ENCODE peak calls at places on chromosomes 6 and 20, in five cellular contexts. E is fibroblast of pulmonary artery, C is MM.1S, K is mesothelial cell of epicardium, M is RWPE1. H is an unnamed sample.
A peak's percentile ranks its signal among the peaks of the same experiment; 100 is the strongest.

GRCh38 chr6:1821188-1822183 is 211.8 kb downstream of the FOXC1 start:
- DNase-seq in E (peak; percentile 48), C (peak; percentile 80), K (no peak), M (no peak), H (no peak)

GRCh38 chr20:40218971-40219370 is 470.1 kb downstream of the MAFB start:
- DNase-seq in E (no peak), C (no peak), K (no peak), M (no peak), H (no peak)

GRCh38 chr6:17580518-17581048 is 19.5 kb upstream of the FAM8A1 start:
- DNase-seq in E (peak; percentile 40), C (no peak), K (no peak), M (peak; percentile 26), H (no peak)

GRCh38 chr6:46438245-46438644 is 53.0 kb downstream of the RCAN2 start:
- DNase-seq in E (no peak), C (no peak), K (no peak), M (no peak), H (no peak)

GRCh38 chr20:4978050-4978918 is 23.0 kb downstream of the SLC23A2 start:
- DNase-seq in E (peak; percentile 31), C (no peak), K (no peak), M (no peak), H (no peak)

GRCh38 chr20:34954905-34955231 is 738 bp downstream of the GSS start:
- DNase-seq in E (no peak), C (no peak), K (no peak), M (peak; percentile 50), H (no peak)

GRCh38 chr6:81308577-81309279 is 443.8 kb downstream of the TENT5A start:
- DNase-seq in E (no peak), C (no peak), K (no peak), M (no peak), H (no peak)

GRCh38 chr6:157481865-157482249 is 100.9 kb downstream of the ZDHHC14 start:
- DNase-seq in E (no peak), C (no peak), K (no peak), M (no peak), H (no peak)

GRCh38 chr6:101572627-101573026 is 179.1 kb downstream of the GRIK2 start:
- DNase-seq in E (no peak), C (no peak), K (no peak), M (no peak), H (no peak)

GRCh38 chr20:17542481-17542880 is 11.3 kb upstream of the BFSP1 start:
- DNase-seq in E (no peak), C (no peak), K (no peak), M (no peak), H (no peak)

GRCh38 chr6:97401533-97401932 is 118.5 kb upstream of the MMS22L start:
- DNase-seq in E (peak; percentile 86), C (no peak), K (no peak), M (no peak), H (no peak)

GRCh38 chr20:60009826-60010616 is 51.8 kb downstream of the CDH26 start:
- DNase-seq in E (no peak), C (no peak), K (no peak), M (no peak), H (no peak)

GRCh38 chr20:52318601-52319000 is 127.0 kb upstream of the ZFP64 start:
- DNase-seq in E (no peak), C (no peak), K (no peak), M (no peak), H (no peak)

GRCh38 chr20:10419550-10420133 is 14.4 kb downstream of the MKKS start:
- DNase-seq in E (peak; percentile 19), C (no peak), K (no peak), M (peak; percentile 84), H (no peak)

GRCh38 chr6:71383891-71384489 is 95.4 kb downstream of the OGFRL1 start:
- DNase-seq in E (peak; percentile 82), C (peak; percentile 41), K (no peak), M (no peak), H (no peak)

GRCh38 chr6:72621243-72622093 is at the start of gene KCNQ5:
- DNase-seq in E (no peak), C (no peak), K (no peak), M (peak; percentile 33), H (no peak)

GRCh38 chr6:37994238-37994637 is 174.7 kb downstream of the ZFAND3 start:
- DNase-seq in E (peak; percentile 45), C (no peak), K (no peak), M (peak; percentile 26), H (no peak)

GRCh38 chr20:40359127-40359892 is 329.7 kb downstream of the MAFB start:
- DNase-seq in E (no peak), C (no peak), K (no peak), M (no peak), H (no peak)

GRCh38 chr20:41577129-41578009 is 40.8 kb downstream of the CHD6 start:
- DNase-seq in E (no peak), C (no peak), K (no peak), M (no peak), H (no peak)

GRCh38 chr20:24955045-24955444 is 6.0 kb downstream of the CST7 start:
- DNase-seq in E (no peak), C (peak; percentile 68), K (no peak), M (no peak), H (no peak)

GRCh38 chr6:168052291-168052891 is 26.6 kb downstream of the FRMD1 start:
- DNase-seq in E (no peak), C (no peak), K (no peak), M (no peak), H (no peak)

GRCh38 chr20:50982372-50982771 is 23.8 kb downstream of the MOCS3 start:
- DNase-seq in E (peak; percentile 51), C (no peak), K (no peak), M (peak; percentile 95), H (no peak)

GRCh38 chr20:62097881-62098407 is 24.3 kb upstream of the LSM14B start:
- DNase-seq in E (no peak), C (no peak), K (no peak), M (no peak), H (no peak)

GRCh38 chr6:159090530-159091306 is 45.9 kb upstream of the TAGAP start:
- DNase-seq in E (no peak), C (no peak), K (no peak), M (no peak), H (no peak)

DNA sequence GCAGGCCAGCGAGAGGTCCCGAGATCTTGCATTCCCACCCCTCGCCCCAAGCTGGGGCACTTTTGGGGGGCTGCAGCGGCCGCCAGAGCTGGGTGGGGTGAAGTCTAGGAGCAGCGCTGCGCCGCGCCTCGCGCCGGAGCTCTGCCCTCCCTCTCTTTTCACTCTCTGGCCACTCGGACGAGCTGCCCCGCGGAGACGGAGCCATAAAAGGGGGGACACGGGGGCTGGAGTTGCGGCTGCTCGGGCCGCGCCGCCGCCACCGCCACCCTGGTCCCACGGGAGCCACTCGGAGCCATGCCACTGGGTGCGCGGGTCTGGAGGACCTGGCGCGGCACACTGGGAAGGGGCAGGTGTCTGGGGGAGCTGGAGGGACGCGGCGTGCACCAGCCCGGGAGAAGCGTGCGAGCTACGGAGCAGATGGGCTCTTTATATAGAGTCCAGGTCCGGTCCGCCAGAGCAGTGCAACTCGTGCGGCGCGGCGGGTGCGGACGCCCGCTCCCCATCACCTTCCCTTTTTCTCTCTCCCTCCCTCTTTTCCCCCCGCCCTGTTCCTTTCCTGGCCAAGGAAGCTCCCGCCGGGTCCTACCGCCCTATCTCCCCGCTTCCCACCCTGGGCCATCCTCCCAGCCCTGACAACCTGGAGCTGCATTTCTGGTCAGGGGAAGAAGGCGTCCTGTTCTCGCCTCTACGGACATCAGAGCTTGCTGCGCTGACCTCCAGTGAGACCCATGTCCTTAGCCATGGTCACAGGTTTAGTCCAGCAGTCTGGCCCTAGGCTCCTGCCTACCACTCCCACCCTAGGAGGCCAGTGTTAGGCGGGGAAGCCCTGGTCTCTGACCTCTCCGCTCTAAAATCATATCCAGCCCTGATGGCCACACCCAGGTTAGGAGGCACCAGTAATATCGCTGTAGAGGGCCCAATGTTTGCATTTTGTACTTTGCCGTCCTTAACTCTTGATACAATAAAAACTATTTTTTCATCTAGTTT is 883 bp upstream of the HTR1B start:
- DNase-seq in E (no peak), C (no peak), K (no peak), M (peak; percentile 41), H (no peak)
- TF ChIP-seq CTCF in E (no peak), C (no peak), K (no peak), M (no peak), H (no peak)

GRCh38 chr6:3228046-3228671 is 706 bp upstream of the TUBB2B start:
- DNase-seq in E (no peak), C (peak; percentile 31), K (no peak), M (no peak), H (peak; percentile 19)
- TF ChIP-seq CTCF in E (no peak), C (no peak), K (no peak), M (no peak), H (no peak)

DNA sequence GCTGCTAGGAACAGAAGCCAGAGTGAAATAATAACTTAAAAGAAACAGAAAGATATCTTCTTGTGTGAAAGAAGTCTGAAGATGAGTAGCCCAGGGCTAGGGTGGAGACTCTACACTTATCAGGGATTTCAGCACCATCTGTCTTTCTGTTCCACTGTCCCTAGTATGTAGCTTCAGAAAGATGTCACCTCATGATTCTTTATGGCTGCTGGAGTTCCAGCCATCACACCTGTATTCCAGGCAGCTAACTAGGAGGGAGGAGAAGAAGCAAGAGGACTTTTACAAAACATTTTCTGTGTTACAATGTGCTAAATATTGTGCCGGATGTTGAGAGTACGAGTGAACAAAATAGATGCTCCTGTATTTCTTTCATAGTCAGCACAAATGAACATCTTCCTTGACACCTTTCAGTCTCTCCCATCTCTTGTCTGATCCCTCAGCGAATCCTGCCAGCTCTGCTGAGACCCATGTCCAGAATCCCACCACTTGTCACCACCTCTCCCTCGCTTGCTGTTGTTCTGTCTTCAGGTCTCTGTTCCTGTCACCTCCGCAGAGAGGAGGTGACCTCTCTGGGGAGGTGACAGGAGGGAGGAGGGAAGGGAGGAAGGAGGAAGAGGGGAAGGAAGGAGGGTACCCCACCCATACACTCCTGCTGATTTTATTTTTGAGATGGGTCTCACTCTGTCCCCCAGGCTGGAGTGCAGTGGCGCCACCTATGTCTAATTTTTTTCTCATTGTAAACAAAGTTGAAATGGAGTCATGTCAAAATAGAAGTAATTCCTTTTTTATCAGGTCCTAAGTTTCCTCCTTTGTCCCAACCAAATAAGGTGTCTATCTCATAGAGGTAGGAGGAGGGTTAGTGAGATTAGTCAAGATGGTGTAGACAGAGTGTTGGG is 188.9 kb downstream of the TFAP2C start:
- DNase-seq in E (no peak), C (no peak), K (no peak), M (no peak), H (no peak)
- TF ChIP-seq CTCF in E (no peak), C (no peak), K (no peak), M (no peak), H (no peak)

DNA sequence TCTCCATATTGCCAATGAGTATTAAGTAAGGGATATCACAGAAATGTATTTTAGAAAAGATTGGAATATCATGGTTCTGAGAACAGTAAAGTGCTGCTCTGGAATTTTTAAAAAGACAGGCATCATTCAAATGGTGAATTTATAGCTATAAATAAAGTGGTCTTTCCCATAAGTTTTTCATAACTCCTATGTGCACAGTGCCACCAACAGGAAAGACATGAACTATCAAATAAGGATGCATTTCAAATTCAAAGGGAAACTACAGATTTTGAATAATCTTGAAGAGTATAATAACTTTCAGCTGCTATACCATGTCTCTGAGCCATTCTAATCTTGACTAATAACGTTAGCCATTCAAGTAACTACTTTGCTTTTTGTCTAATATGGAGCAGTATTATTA is 456.8 kb upstream of the GJE1 start:
- DNase-seq in E (peak; percentile 43), C (no peak), K (no peak), M (no peak), H (no peak)
- TF ChIP-seq CTCF in E (peak; percentile 45), C (peak; percentile 26), K (no peak), M (peak; percentile 25), H (no peak)

GRCh38 chr20:137668-138131 is 4.7 kb upstream of the DEFB126 start:
- DNase-seq in E (no peak), C (peak; percentile 62), K (no peak), M (no peak), H (no peak)
- TF ChIP-seq CTCF in E (no peak), C (peak; percentile 71), K (no peak), M (peak; percentile 35), H (no peak)